ENCODE peak calls at places on chromosomes 5 and 9, in seven cellular contexts. M, D, S, Q, O, U and Y are unnamed samples.
A peak's percentile ranks its signal among the peaks of the same experiment; 100 is the strongest.

GRCh38 chr9:81522721-81523551 is 166.4 kb downstream of the TLE1 start:
- DNase-seq in M (no peak), U (peak; percentile 28), S (peak; percentile 81), D (peak; percentile 64), O (no peak), Q (no peak), Y (no peak)

GRCh38 chr5:123398058-123398728 is 25.0 kb downstream of the CEP120 start:
- DNase-seq in S (no peak), M (no peak), D (no peak), U (no peak), Q (no peak), O (no peak), Y (no peak)

GRCh38 chr9:131654857-131655577 is 84.9 kb downstream of the RAPGEF1 start:
- DNase-seq in S (no peak), U (peak; percentile 84), D (no peak), O (no peak), M (peak; percentile 62), Q (no peak), Y (no peak)

GRCh38 chr5:174319551-174319950 is 274.0 kb downstream of the NSG2 start:
- DNase-seq in Q (no peak), M (no peak), O (no peak), U (no peak), S (no peak), D (peak; percentile 12), Y (no peak)

GRCh38 chr9:100408541-100409175 is 18.3 kb upstream of the MSANTD3 start:
- DNase-seq in O (no peak), D (no peak), U (no peak), M (no peak), Q (no peak), S (no peak), Y (no peak)

GRCh38 chr9:116549061-116549664 is 137.9 kb upstream of the TRIM32 start:
- DNase-seq in M (peak; percentile 54), O (no peak), U (peak; percentile 62), S (no peak), D (no peak), Q (no peak), Y (no peak)

GRCh38 chr5:95244479-95244878 is 40.4 kb downstream of the MCTP1 start:
- DNase-seq in S (no peak), M (no peak), U (no peak), O (no peak), D (peak; percentile 62), Q (no peak), Y (no peak)

GRCh38 chr9:21160178-21160577 is 6.3 kb downstream of the IFNA21 start:
- DNase-seq in Q (no peak), S (no peak), U (no peak), M (no peak), O (no peak), D (no peak), Y (no peak)

GRCh38 chr5:81800797-81801196 is 49.9 kb upstream of the SSBP2 start:
- DNase-seq in M (no peak), U (no peak), S (no peak), Q (no peak), D (no peak), O (no peak), Y (no peak)